ENCODE peak calls at places on chromosomes 5 and 9, in five cellular contexts. One of them, this sample, is unnamed.

GRCh38 chr5:112210430-112211005 is 208.6 kb downstream of the EPB41L4A start:
- DNase-seq in lower leg skin: no peak
- DNase-seq in heart left ventricle: peak; percentile 32
- DNase-seq in GM12865: peak; percentile 32
- DNase-seq in adrenal gland: peak; percentile 24
- DNase-seq in this sample: peak; percentile 28

GRCh38 chr9:14415947-14416346 is 102.0 kb upstream of the NFIB start:
- DNase-seq in lower leg skin: no peak
- DNase-seq in adrenal gland: no peak
- DNase-seq in heart left ventricle: no peak
- DNase-seq in GM12865: no peak
- DNase-seq in this sample: peak; percentile 54

GRCh38 chr5:31889131-31889561 is 250.2 kb downstream of the PDZD2 start:
- DNase-seq in adrenal gland: no peak
- DNase-seq in GM12865: no peak
- DNase-seq in lower leg skin: no peak
- DNase-seq in heart left ventricle: no peak
- DNase-seq in this sample: no peak

GRCh38 chr9:135811796-135812195 is 95.5 kb downstream of the CAMSAP1 start:
- DNase-seq in heart left ventricle: no peak
- DNase-seq in GM12865: no peak
- DNase-seq in lower leg skin: no peak
- DNase-seq in adrenal gland: no peak
- DNase-seq in this sample: peak; percentile 6

GRCh38 chr5:119022017-119022745 is 33.8 kb upstream of the DTWD2 start:
- DNase-seq in heart left ventricle: no peak
- DNase-seq in lower leg skin: no peak
- DNase-seq in adrenal gland: no peak
- DNase-seq in GM12865: peak; percentile 63
- DNase-seq in this sample: peak; percentile 57

GRCh38 chr5:103744159-103744558 is 181.6 kb upstream of the NUDT12 start:
- DNase-seq in adrenal gland: peak; percentile 17
- DNase-seq in GM12865: no peak
- DNase-seq in lower leg skin: no peak
- DNase-seq in heart left ventricle: no peak
- DNase-seq in this sample: peak; percentile 4

GRCh38 chr9:95024097-95024671 is 293.3 kb downstream of the FANCC start:
- DNase-seq in heart left ventricle: peak; percentile 74
- DNase-seq in adrenal gland: peak; percentile 44
- DNase-seq in GM12865: no peak
- DNase-seq in lower leg skin: no peak
- DNase-seq in this sample: no peak

GRCh38 chr5:9437741-9438240 is 108.1 kb downstream of the SEMA5A start:
- DNase-seq in heart left ventricle: no peak
- DNase-seq in lower leg skin: no peak
- DNase-seq in adrenal gland: no peak
- DNase-seq in GM12865: no peak
- DNase-seq in this sample: peak; percentile 71

GRCh38 chr9:22241611-22242010 is 205.0 kb upstream of the DMRTA1 start:
- DNase-seq in adrenal gland: no peak
- DNase-seq in lower leg skin: no peak
- DNase-seq in GM12865: no peak
- DNase-seq in heart left ventricle: no peak
- DNase-seq in this sample: no peak

GRCh38 chr5:54217826-54218503 is 92.4 kb downstream of the ARL15 start:
- DNase-seq in lower leg skin: peak; percentile 52
- DNase-seq in heart left ventricle: no peak
- DNase-seq in GM12865: peak; percentile 53
- DNase-seq in adrenal gland: no peak
- DNase-seq in this sample: peak; percentile 82

GRCh38 chr5:14816999-14817761 is 54.4 kb downstream of the ANKH start:
- DNase-seq in heart left ventricle: peak; percentile 59
- DNase-seq in adrenal gland: no peak
- DNase-seq in lower leg skin: peak; percentile 58
- DNase-seq in GM12865: no peak
- DNase-seq in this sample: peak; percentile 96

GRCh38 chr9:133529457-133529856 is 4.7 kb upstream of the MYMK start:
- DNase-seq in adrenal gland: no peak
- DNase-seq in GM12865: no peak
- DNase-seq in lower leg skin: no peak
- DNase-seq in heart left ventricle: no peak
- DNase-seq in this sample: no peak

GRCh38 chr9:38332625-38333024 is 59.9 kb upstream of the ALDH1B1 start:
- DNase-seq in adrenal gland: no peak
- DNase-seq in lower leg skin: no peak
- DNase-seq in heart left ventricle: no peak
- DNase-seq in GM12865: no peak
- DNase-seq in this sample: no peak

GRCh38 chr5:178145965-178146820 is 7.5 kb downstream of the NHP2 start:
- DNase-seq in lower leg skin: peak; percentile 59
- DNase-seq in heart left ventricle: peak; percentile 57
- DNase-seq in GM12865: peak; percentile 83
- DNase-seq in adrenal gland: no peak
- DNase-seq in this sample: peak; percentile 26

GRCh38 chr5:109873687-109874086 is 184.0 kb downstream of the MAN2A1 start:
- DNase-seq in lower leg skin: no peak
- DNase-seq in adrenal gland: no peak
- DNase-seq in heart left ventricle: no peak
- DNase-seq in GM12865: no peak
- DNase-seq in this sample: no peak

GRCh38 chr5:39256472-39256871 is 37.1 kb upstream of the FYB1 start:
- DNase-seq in adrenal gland: no peak
- DNase-seq in heart left ventricle: no peak
- DNase-seq in lower leg skin: no peak
- DNase-seq in GM12865: peak; percentile 71
- DNase-seq in this sample: peak; percentile 67

GRCh38 chr5:34517249-34517648 is 138.9 kb upstream of the RAI14 start:
- DNase-seq in adrenal gland: no peak
- DNase-seq in GM12865: no peak
- DNase-seq in heart left ventricle: no peak
- DNase-seq in lower leg skin: no peak
- DNase-seq in this sample: no peak

GRCh38 chr5:75710630-75711029 is 6.6 kb downstream of the POC5 start:
- DNase-seq in GM12865: no peak
- DNase-seq in adrenal gland: no peak
- DNase-seq in heart left ventricle: no peak
- DNase-seq in lower leg skin: no peak
- DNase-seq in this sample: no peak

GRCh38 chr5:178998441-178998840 is 3.3 kb upstream of the GRM6 start:
- DNase-seq in adrenal gland: no peak
- DNase-seq in lower leg skin: no peak
- DNase-seq in heart left ventricle: no peak
- DNase-seq in GM12865: no peak
- DNase-seq in this sample: no peak

GRCh38 chr5:139105621-139106071 is 92.5 kb downstream of the SIL1 start:
- DNase-seq in GM12865: no peak
- DNase-seq in heart left ventricle: no peak
- DNase-seq in lower leg skin: no peak
- DNase-seq in adrenal gland: no peak
- DNase-seq in this sample: no peak

GRCh38 chr5:74016373-74016772 is 390.4 kb downstream of the ARHGEF28 start:
- DNase-seq in lower leg skin: no peak
- DNase-seq in GM12865: peak; percentile 20
- DNase-seq in heart left ventricle: no peak
- DNase-seq in adrenal gland: no peak
- DNase-seq in this sample: no peak

GRCh38 chr9:116250881-116251280 is 97.3 kb downstream of the PAPPA start:
- DNase-seq in heart left ventricle: no peak
- DNase-seq in adrenal gland: no peak
- DNase-seq in lower leg skin: no peak
- DNase-seq in GM12865: no peak
- DNase-seq in this sample: peak; percentile 75

GRCh38 chr5:93191016-93191415 is 390.0 kb downstream of the NR2F1-AS1 start:
- DNase-seq in heart left ventricle: no peak
- DNase-seq in GM12865: no peak
- DNase-seq in lower leg skin: no peak
- DNase-seq in adrenal gland: no peak
- DNase-seq in this sample: no peak

GRCh38 chr5:124584991-124585715 is 161.3 kb downstream of the ZNF608 start:
- DNase-seq in adrenal gland: no peak
- DNase-seq in lower leg skin: no peak
- DNase-seq in GM12865: peak; percentile 15
- DNase-seq in heart left ventricle: no peak
- DNase-seq in this sample: no peak

GRCh38 chr5:147479431-147479830 is 30.4 kb downstream of the DPYSL3 start:
- DNase-seq in heart left ventricle: no peak
- DNase-seq in lower leg skin: no peak
- DNase-seq in adrenal gland: no peak
- DNase-seq in GM12865: no peak
- DNase-seq in this sample: peak; percentile 67

GRCh38 chr9:99840061-99840460 is 18.4 kb downstream of the NR4A3 start:
- DNase-seq in lower leg skin: peak; percentile 7
- DNase-seq in adrenal gland: no peak
- DNase-seq in heart left ventricle: no peak
- DNase-seq in GM12865: no peak
- DNase-seq in this sample: no peak

GRCh38 chr5:6962256-6962655 is 249.0 kb downstream of the TENT4A start:
- DNase-seq in adrenal gland: no peak
- DNase-seq in heart left ventricle: no peak
- DNase-seq in lower leg skin: no peak
- DNase-seq in GM12865: no peak
- DNase-seq in this sample: no peak

GRCh38 chr5:96426831-96427230 is 6.2 kb downstream of the PCSK1 start:
- DNase-seq in adrenal gland: no peak
- DNase-seq in GM12865: no peak
- DNase-seq in heart left ventricle: no peak
- DNase-seq in lower leg skin: no peak
- DNase-seq in this sample: no peak

GRCh38 chr5:150410524-150411244 is 2.0 kb downstream of the CD74 start:
- DNase-seq in GM12865: peak; percentile 81
- DNase-seq in lower leg skin: peak; percentile 79
- DNase-seq in adrenal gland: peak; percentile 82
- DNase-seq in heart left ventricle: peak; percentile 73
- DNase-seq in this sample: peak; percentile 76

GRCh38 chr5:2387224-2388004 is 364.1 kb downstream of the IRX2 start:
- DNase-seq in adrenal gland: no peak
- DNase-seq in heart left ventricle: peak; percentile 24
- DNase-seq in lower leg skin: no peak
- DNase-seq in GM12865: no peak
- DNase-seq in this sample: no peak

GRCh38 chr9:106421772-106422171 is 441.2 kb upstream of the ZNF462 start:
- DNase-seq in heart left ventricle: no peak
- DNase-seq in adrenal gland: no peak
- DNase-seq in GM12865: peak; percentile 82
- DNase-seq in lower leg skin: no peak
- DNase-seq in this sample: no peak

GRCh38 chr9:13274901-13275641 is 4.4 kb downstream of the MPDZ start:
- DNase-seq in adrenal gland: no peak
- DNase-seq in heart left ventricle: no peak
- DNase-seq in lower leg skin: no peak
- DNase-seq in GM12865: no peak
- DNase-seq in this sample: peak; percentile 66

GRCh38 chr5:76104027-76104426 is 20.8 kb downstream of the SV2C start:
- DNase-seq in GM12865: peak; percentile 43
- DNase-seq in lower leg skin: no peak
- DNase-seq in heart left ventricle: no peak
- DNase-seq in adrenal gland: peak; percentile 28
- DNase-seq in this sample: peak; percentile 3

GRCh38 chr5:50435131-50435530 is 6.0 kb downstream of the EMB start:
- DNase-seq in lower leg skin: no peak
- DNase-seq in adrenal gland: no peak
- DNase-seq in heart left ventricle: no peak
- DNase-seq in GM12865: no peak
- DNase-seq in this sample: no peak

GRCh38 chr5:43227655-43228054 is 35.6 kb downstream of the NIM1K start:
- DNase-seq in lower leg skin: no peak
- DNase-seq in heart left ventricle: no peak
- DNase-seq in adrenal gland: no peak
- DNase-seq in GM12865: peak; percentile 60
- DNase-seq in this sample: peak; percentile 67
- TF ChIP-seq CTCF in lower leg skin: no peak
- TF ChIP-seq CTCF in heart left ventricle: peak; percentile 15
- TF ChIP-seq CTCF in adrenal gland: peak; percentile 45
- TF ChIP-seq CTCF in GM12865: peak; percentile 25
- TF ChIP-seq CTCF in this sample: peak; percentile 63

GRCh38 chr5:106306313-106307028 is 1364.3 kb downstream of the EFNA5 start:
- DNase-seq in heart left ventricle: no peak
- DNase-seq in adrenal gland: no peak
- DNase-seq in GM12865: no peak
- DNase-seq in lower leg skin: no peak
- DNase-seq in this sample: no peak
- H3K4me3 ChIP-seq in heart left ventricle: no peak overlapping the region
- H3K4me3 ChIP-seq in adrenal gland: no peak overlapping the region
- H3K4me3 ChIP-seq in GM12865: no peak overlapping the region
- H3K4me3 ChIP-seq in lower leg skin: no peak overlapping the region
- H3K4me3 ChIP-seq in this sample: no peak overlapping the region

DNA sequence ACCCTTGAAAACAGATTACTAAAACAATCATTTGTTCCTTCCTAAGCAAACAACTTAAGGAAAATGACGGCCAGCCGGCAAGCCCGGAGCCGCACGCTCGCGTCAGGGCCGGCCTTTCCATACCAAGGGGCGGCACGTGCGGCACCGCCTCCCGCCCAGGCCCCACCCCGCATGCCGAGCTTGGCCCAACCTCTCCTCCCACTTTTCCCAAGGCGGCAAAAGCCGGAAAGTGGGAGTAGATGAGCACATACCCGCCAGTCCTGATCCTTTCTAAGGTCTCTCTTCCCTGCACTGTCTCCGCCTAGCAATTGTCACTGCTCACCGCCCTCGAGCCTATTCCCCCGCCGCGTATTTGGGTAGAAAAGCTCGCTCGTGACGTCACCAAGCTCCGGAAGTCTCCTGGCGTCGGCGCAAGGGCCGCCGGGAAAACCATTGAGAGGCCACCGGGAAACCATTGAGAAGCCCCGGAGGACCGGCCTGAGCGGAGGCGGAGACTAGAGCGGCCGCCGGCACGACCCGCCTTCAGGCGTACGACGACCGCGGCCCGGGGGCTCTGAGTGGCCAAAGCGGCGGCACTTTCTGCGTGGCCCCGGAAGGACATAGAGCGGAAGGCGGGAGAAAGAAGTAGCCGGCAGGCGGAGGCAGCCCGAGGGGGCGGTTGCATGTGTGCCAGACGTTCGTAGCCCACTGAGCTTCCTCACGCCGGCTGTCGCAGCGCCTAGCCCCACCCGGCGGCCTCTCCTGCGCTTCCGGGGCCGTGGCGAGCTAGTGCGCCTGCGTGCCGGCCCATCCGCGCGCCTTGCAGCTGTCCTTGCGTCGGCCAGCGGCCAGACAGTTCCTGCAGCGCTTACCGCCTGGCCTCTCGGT is at the start of the genes NCBP1 and TSTD2:
- DNase-seq in lower leg skin: peak; percentile 96
- DNase-seq in GM12865: peak; percentile 99
- DNase-seq in adrenal gland: peak; percentile 98
- DNase-seq in heart left ventricle: peak; percentile 98
- DNase-seq in this sample: peak; percentile 98
- TF ChIP-seq CTCF in lower leg skin: no peak
- TF ChIP-seq CTCF in GM12865: no peak
- TF ChIP-seq CTCF in adrenal gland: peak; percentile 29
- TF ChIP-seq CTCF in heart left ventricle: no peak
- TF ChIP-seq CTCF in this sample: no peak

DNA sequence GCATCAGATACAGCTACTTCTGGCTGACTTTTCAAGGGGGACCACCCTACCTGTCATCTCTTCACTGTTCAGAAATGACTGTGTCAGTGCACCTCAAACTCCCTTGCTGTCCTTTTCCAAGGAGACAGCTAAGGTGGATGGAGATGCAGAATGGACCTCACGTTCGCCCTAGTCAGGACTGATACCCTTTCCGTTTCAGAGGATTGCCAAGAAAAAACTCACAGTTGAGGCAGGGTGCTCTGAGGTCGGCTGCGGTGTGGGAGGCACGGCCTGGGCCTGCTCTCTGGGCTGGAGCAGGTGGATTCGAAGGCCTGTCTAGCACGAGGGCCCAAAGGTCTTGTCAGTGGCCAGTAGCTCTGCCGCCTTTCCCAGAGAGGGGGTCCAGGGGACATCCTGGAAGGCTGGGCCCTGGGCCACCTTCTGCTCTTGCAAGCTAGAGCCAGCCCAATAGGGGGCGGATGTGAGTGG is 2.2 kb upstream of the MSMP start:
- DNase-seq in GM12865: no peak
- DNase-seq in lower leg skin: no peak
- DNase-seq in heart left ventricle: peak; percentile 63
- DNase-seq in adrenal gland: peak; percentile 72
- DNase-seq in this sample: no peak
- H3K4me3 ChIP-seq in GM12865: peak overlapping the region; percentile 57
- H3K4me3 ChIP-seq in lower leg skin: no peak overlapping the region
- H3K4me3 ChIP-seq in heart left ventricle: peak overlapping the region; percentile 52
- H3K4me3 ChIP-seq in adrenal gland: peak overlapping the region; percentile 67
- H3K4me3 ChIP-seq in this sample: no peak overlapping the region

This sample was measured in AG10803.